ENCODE peak calls at places on chromosomes 2 and 18, in five cellular contexts. Z is stimulated activated CD4-positive, alpha-beta T cell treated with anti-CD3 and anti-CD28 coated beads, Interleukin-1b, Interleukin-23, amount 100 ng/mL, for 4 hours; I is left ventricle myocardium superior; H is activated naive CD4-positive, alpha-beta T cell; C is lung microvascular endothelial cell. Y is an unnamed sample.

GRCh38 chr2:153487482-153487881 is 8.9 kb upstream of the RPRM start:
- DNase-seq in Z (no peak), I (no peak), C (no peak), H (no peak), Y (no peak)

GRCh38 chr2:62149708-62150107 is 46.2 kb upstream of the B3GNT2 start:
- DNase-seq in H (no peak), I (no peak), Z (no peak), C (peak), Y (peak)

GRCh38 chr18:77160515-77160914 is 27.9 kb upstream of the MBP start:
- DNase-seq in C (no peak), H (no peak), Z (no peak), I (no peak), Y (no peak)

GRCh38 chr2:178863856-178864620 is 56.8 kb upstream of the TTN start:
- DNase-seq in Z (no peak), C (peak), I (peak), H (no peak), Y (peak)

GRCh38 chr2:113136828-113137775 is 9.7 kb downstream of the IL1RN start:
- DNase-seq in I (no peak), C (peak), H (no peak), Z (peak), Y (peak)

GRCh38 chr18:10239138-10239537 is 215.3 kb upstream of the APCDD1 start:
- DNase-seq in H (no peak), C (no peak), I (peak), Z (no peak), Y (peak)

GRCh38 chr2:231323316-231323715 is 72.2 kb upstream of the B3GNT7 start:
- DNase-seq in H (no peak), Z (no peak), I (no peak), C (no peak), Y (no peak)

GRCh38 chr18:80103231-80103630 is 5.8 kb upstream of the ADNP2 start:
- DNase-seq in I (no peak), C (peak), Z (no peak), H (no peak), Y (no peak)

GRCh38 chr18:39702888-39703287 is 2137.3 kb upstream of the CELF4 start:
- DNase-seq in I (no peak), H (no peak), C (no peak), Z (no peak), Y (no peak)

GRCh38 chr2:192773044-192773443 is 578.3 kb upstream of the TMEFF2 start:
- DNase-seq in H (no peak), Z (no peak), I (no peak), C (no peak), Y (no peak)

GRCh38 chr18:63683152-63683551 is 19.6 kb upstream of the SERPINB11 start:
- DNase-seq in Z (no peak), H (no peak), I (no peak), C (peak), Y (no peak)

GRCh38 chr18:75290737-75291358 is 80.3 kb downstream of the TSHZ1 start:
- DNase-seq in H (no peak), C (no peak), I (no peak), Z (no peak), Y (no peak)

GRCh38 chr2:82120648-82121047 is 1816.1 kb upstream of the LRRTM1 start:
- DNase-seq in I (no peak), C (no peak), H (no peak), Z (no peak), Y (no peak)

GRCh38 chr2:235468978-235469694 is 24.7 kb upstream of the AGAP1 start:
- DNase-seq in Z (no peak), C (peak), H (no peak), I (no peak), Y (no peak)

GRCh38 chr2:181953773-181954537 is 31.7 kb upstream of the PPP1R1C start:
- DNase-seq in C (peak), Z (peak), H (peak), I (peak), Y (peak)

GRCh38 chr2:33022989-33023731 is 76.4 kb downstream of the LTBP1 start:
- DNase-seq in C (peak), Z (no peak), H (no peak), I (no peak), Y (peak)

GRCh38 chr2:214193943-214194342 is 216.9 kb upstream of the VWC2L start:
- DNase-seq in I (no peak), Z (no peak), H (no peak), C (no peak), Y (no peak)

GRCh38 chr2:15298769-15299168 is 262.4 kb downstream of the NBAS start:
- DNase-seq in I (peak), Z (no peak), C (peak), H (no peak), Y (no peak)

GRCh38 chr2:154992826-154993225 is 294.3 kb downstream of the KCNJ3 start:
- DNase-seq in C (no peak), H (no peak), Z (no peak), I (no peak), Y (peak)

GRCh38 chr2:202941771-202942170 is 29.7 kb downstream of the CARF start:
- DNase-seq in I (no peak), Z (no peak), C (no peak), H (no peak), Y (no peak)

GRCh38 chr18:59517446-59518171 is 158.5 kb upstream of the LMAN1 start:
- DNase-seq in C (peak), I (no peak), Z (no peak), H (no peak), Y (peak)